ENCODE peak calls at places on chromosome 10, in seven cellular contexts. M is nephron progenitor cell, Q is neural crest cell, E is neural progenitor cell, N is uterus, O is BJ, K is dorsolateral prefrontal cortex. X is an unnamed sample.

GRCh38 chr10:37975407-37975991 is 948 bp downstream of the ZNF25 start:
- DNase-seq in M (no peak), O (no peak), E (no peak), K (no peak), N (no peak), Q (no peak), X (no peak)

GRCh38 chr10:51010977-51011376 is 63.3 kb upstream of the PRKG1 start:
- DNase-seq in K (no peak), Q (no peak), O (no peak), N (no peak), E (peak), M (peak), X (no peak)

GRCh38 chr10:94006591-94007550 is 13.1 kb downstream of the PLCE1 start:
- DNase-seq in E (no peak), O (peak), Q (no peak), N (no peak), K (no peak), M (no peak), X (no peak)

GRCh38 chr10:36888925-36889573 is 236.3 kb upstream of the ANKRD30A start:
- DNase-seq in K (peak), E (peak), N (no peak), O (no peak), M (peak), Q (peak), X (peak)

GRCh38 chr10:4240641-4241197 is 455.7 kb upstream of the KLF6 start:
- DNase-seq in Q (no peak), O (peak), K (no peak), E (no peak), N (no peak), M (no peak), X (no peak)

GRCh38 chr10:53476650-53477312 is 704.2 kb upstream of the MBL2 start:
- DNase-seq in N (no peak), K (no peak), E (no peak), Q (no peak), O (no peak), M (no peak), X (no peak)

GRCh38 chr10:70889291-70889690 is 926 bp upstream of the PCBD1 start:
- DNase-seq in Q (no peak), K (no peak), N (no peak), O (no peak), E (no peak), M (no peak), X (no peak)

GRCh38 chr10:83607959-83608745 is 531.2 kb upstream of the GHITM start:
- DNase-seq in N (no peak), O (peak), Q (no peak), M (no peak), K (no peak), E (no peak), X (no peak)

GRCh38 chr10:85858776-85859515 is 507.6 kb downstream of the GRID1 start:
- DNase-seq in E (no peak), K (no peak), M (no peak), Q (no peak), O (no peak), N (no peak), X (no peak)

GRCh38 chr10:18313626-18314025 is 173.4 kb downstream of the CACNB2 start:
- DNase-seq in E (no peak), N (no peak), O (no peak), M (no peak), Q (no peak), K (no peak), X (no peak)

GRCh38 chr10:129114588-129114987 is 352.5 kb upstream of the MGMT start:
- DNase-seq in K (no peak), N (no peak), O (no peak), M (no peak), E (no peak), Q (no peak), X (no peak)

GRCh38 chr10:132446661-132447445 is 49.9 kb downstream of the PWWP2B start:
- DNase-seq in E (no peak), N (peak), Q (no peak), M (no peak), K (no peak), O (no peak), X (no peak)

GRCh38 chr10:96683065-96683464 is 37.2 kb downstream of the PIK3AP1 start:
- DNase-seq in O (peak), N (no peak), Q (no peak), K (no peak), M (no peak), E (no peak), X (no peak)

GRCh38 chr10:18610517-18610916 is 40.9 kb downstream of the NSUN6 start:
- DNase-seq in N (no peak), K (no peak), O (no peak), E (peak), M (no peak), Q (no peak), X (no peak)

DNA sequence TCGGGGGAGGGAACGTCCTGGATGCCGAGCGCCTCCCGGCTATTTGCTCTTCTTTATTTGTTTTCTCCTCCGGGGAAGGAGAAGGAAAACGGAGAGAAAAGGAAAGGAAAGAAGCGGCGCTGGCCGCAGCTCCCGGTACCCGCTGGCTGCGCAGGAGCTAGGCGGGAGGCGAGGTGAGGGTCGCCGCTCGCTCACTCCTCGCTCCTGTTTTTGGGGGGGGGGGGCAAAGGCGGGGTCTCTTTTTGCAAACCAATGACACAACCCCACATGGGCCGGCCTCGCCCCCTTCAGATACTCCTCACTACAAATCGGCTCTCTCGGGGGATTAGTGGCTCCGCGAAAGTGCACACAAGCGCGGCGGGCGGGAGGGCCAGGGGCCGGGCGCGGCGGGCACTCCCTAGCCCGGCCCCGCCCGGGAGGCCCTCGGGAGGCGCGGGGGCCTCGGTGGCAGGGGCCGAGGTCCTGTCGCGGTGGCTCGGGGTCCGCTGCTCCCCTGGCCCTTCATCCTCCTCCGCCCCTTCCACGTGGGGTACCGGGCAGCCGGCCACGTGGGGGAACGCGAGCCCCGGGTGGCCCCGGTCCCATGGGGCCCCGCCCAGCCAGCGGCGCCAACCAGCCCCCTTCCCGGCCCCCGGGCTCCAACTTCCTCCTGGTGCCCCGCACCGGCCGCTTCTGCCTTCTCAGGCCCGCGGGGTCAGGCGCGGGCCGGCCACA is 650 bp upstream of the CTBP2 start:
- DNase-seq in K (peak), E (peak), Q (peak), O (no peak), N (peak), M (peak), X (peak)
- TF ChIP-seq CTCF in K (no peak), E (peak), Q (no peak), O (no peak), N (no peak), M (no peak), X (no peak)

DNA sequence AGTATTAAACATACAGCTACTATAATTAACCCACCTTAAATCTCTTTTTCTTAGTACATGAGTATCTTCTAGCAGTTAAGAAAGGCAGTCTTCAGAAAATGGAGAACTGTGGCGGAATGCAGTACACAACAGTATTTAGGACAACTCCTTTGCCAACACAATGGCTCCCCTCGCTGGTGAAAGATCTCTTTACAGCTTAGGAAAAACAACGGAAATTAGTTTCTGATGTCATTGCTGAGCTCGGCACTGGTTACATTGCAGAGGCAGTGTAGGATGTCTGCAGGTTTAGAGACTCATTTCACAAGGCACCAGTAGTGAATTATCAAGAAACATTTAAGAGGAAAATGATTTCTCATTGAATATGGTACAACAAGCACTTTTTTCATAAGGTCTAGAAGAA is 43.4 kb downstream of the GLRX3 start:
- DNase-seq in M (no peak), N (no peak), O (peak), Q (no peak), E (peak), K (peak), X (no peak)
- TF ChIP-seq CTCF in M (peak), N (no peak), O (peak), Q (peak), E (peak), K (peak), X (peak)

GRCh38 chr10:60114765-60115586 is 208.6 kb upstream of the CCDC6 start:
- DNase-seq in K (no peak), Q (no peak), O (peak), M (peak), E (peak), N (peak), X (no peak)
- TF ChIP-seq CTCF in K (peak), Q (peak), O (peak), M (peak), E (peak), N (peak), X (peak)

DNA sequence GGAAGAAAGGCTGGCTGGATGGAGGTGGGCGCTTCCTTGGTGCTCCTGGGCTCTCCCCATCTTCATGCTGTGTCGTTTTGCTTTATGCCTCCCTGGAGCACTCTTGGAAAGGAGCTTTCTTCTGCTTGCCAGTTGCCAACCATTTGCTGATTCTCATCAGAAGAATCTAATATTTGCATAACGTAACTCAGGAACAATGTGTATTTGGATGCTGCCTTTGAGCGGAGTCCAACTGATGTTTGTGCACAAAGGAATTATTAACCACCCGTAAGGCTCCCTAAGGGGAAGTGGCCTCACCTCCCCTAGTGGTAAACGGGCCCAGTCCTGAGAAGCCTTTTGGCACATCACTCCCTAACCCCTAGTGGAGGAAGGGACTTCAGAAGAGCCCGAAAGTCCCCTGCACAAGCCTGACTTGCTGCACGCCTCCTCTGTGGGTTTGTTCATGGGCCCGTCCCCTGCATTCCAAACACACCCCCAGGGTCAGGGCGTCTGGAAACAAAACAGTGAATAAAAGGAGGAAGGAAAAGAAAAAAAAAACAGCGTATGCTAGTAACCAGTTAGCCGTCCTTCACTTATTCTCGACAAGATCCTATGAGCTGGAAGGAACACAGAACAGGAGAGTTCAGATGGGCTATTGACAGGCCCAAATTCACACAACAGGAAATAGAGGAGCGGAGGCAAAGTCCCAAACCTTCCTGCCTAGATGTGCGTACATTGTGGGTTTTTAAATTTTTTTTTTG is 602.2 kb downstream of the LRMDA start:
- DNase-seq in O (no peak), K (no peak), N (peak), Q (no peak), M (no peak), E (peak), X (no peak)
- TF ChIP-seq CTCF in O (peak), K (no peak), N (no peak), Q (peak), M (no peak), E (peak), X (peak)

GRCh38 chr10:119030421-119031250 is 1.1 kb downstream of the NANOS1 start:
- DNase-seq in M (peak), E (peak), K (peak), N (no peak), O (no peak), Q (peak), X (peak)
- TF ChIP-seq CTCF in M (no peak), E (peak), K (no peak), N (no peak), O (no peak), Q (peak), X (peak)

GRCh38 chr10:72145657-72146450 is 57.5 kb upstream of the SPOCK2 start:
- DNase-seq in N (no peak), M (peak), E (peak), Q (no peak), O (no peak), K (no peak), X (no peak)
- TF ChIP-seq CTCF in N (no peak), M (no peak), E (no peak), Q (no peak), O (no peak), K (no peak), X (no peak)

GRCh38 chr10:13589316-13589715 is 2.6 kb downstream of the PRPF18 start:
- DNase-seq in M (no peak), K (no peak), Q (no peak), N (no peak), E (no peak), O (no peak), X (no peak)
- TF ChIP-seq CTCF in M (no peak), K (no peak), Q (no peak), N (no peak), E (no peak), O (peak), X (no peak)

X was measured in progenitor cell of endocrine pancreas.